ENCODE peak calls at places on chromosome 11, in ten cellular contexts. L is suprapubic skin; X is AG04450; Y is D341Med; U is activated CD8-positive, alpha-beta memory T cell treated with anti-CD3 and anti-CD28 coated beads for 1 hour; M is NCI-H460; F is testis; A is stimulated activated CD4-positive, alpha-beta T cell treated with anti-CD3 and anti-CD28 coated beads, Interleukin-4, amount 100 ng/mL, for 48 hours; T is H54; E is T-helper 2 cell. S is an unnamed sample.

GRCh38 chr11:95322546-95322945 is 91.5 kb upstream of the SESN3 start:
- DNase-seq in M (no peak), U (no peak), E (no peak), Y (no peak), F (no peak), L (no peak), T (no peak), A (no peak), X (no peak), S (no peak)

GRCh38 chr11:84437129-84438123 is 1151.3 kb upstream of the CCDC90B start:
- DNase-seq in M (no peak), T (no peak), U (no peak), E (no peak), F (peak; percentile 43), X (no peak), L (peak; percentile 69), A (no peak), Y (no peak), S (peak; percentile 67)

GRCh38 chr11:17498475-17498874 is 21.8 kb upstream of the ABCC8 start:
- DNase-seq in U (no peak), T (peak; percentile 49), Y (no peak), L (no peak), F (no peak), A (no peak), M (no peak), E (no peak), X (no peak), S (no peak)

GRCh38 chr11:9760180-9760550 is 96.3 kb downstream of the SWAP70 start:
- DNase-seq in L (peak; percentile 95), A (no peak), X (peak; percentile 90), U (no peak), Y (no peak), M (no peak), T (peak; percentile 61), E (no peak), F (peak; percentile 92), S (peak; percentile 89)

GRCh38 chr11:129323896-129324522 is 51.6 kb upstream of the BARX2 start:
- DNase-seq in U (no peak), L (no peak), M (peak; percentile 19), X (no peak), A (no peak), T (no peak), Y (no peak), F (peak; percentile 22), E (no peak), S (no peak)

GRCh38 chr11:76713499-76713898 is 43.0 kb upstream of the LRRC32 start:
- DNase-seq in M (no peak), L (no peak), T (no peak), Y (no peak), E (no peak), U (no peak), X (no peak), A (no peak), F (no peak), S (no peak)

GRCh38 chr11:66363187-66363601 is 8.4 kb downstream of the SLC29A2 start:
- DNase-seq in X (no peak), T (no peak), M (no peak), F (no peak), U (no peak), A (no peak), E (no peak), Y (no peak), L (no peak), S (peak; percentile 36)

GRCh38 chr11:41201156-41201555 is 258.3 kb downstream of the LRRC4C start:
- DNase-seq in X (no peak), E (no peak), U (no peak), F (no peak), M (peak; percentile 48), A (peak; percentile 3), Y (peak; percentile 30), L (no peak), T (no peak), S (peak; percentile 18)

GRCh38 chr11:43756575-43756974 is 76.0 kb downstream of the HSD17B12 start:
- DNase-seq in U (no peak), F (no peak), M (no peak), X (peak; percentile 33), A (no peak), E (no peak), T (no peak), L (no peak), Y (no peak), S (no peak)

GRCh38 chr11:130472434-130472961 is 24.1 kb downstream of the ADAMTS15 start:
- DNase-seq in Y (peak; percentile 7), A (no peak), X (no peak), M (no peak), U (no peak), L (no peak), T (no peak), F (no peak), E (no peak), S (no peak)

GRCh38 chr11:34671946-34672345 is 51.1 kb downstream of the EHF start:
- DNase-seq in E (no peak), F (no peak), X (no peak), U (no peak), L (no peak), T (no peak), A (no peak), Y (no peak), M (no peak), S (no peak)

GRCh38 chr11:20000022-20000392 is 160.3 kb downstream of the DBX1 start:
- DNase-seq in M (no peak), E (no peak), Y (no peak), X (no peak), U (no peak), F (no peak), A (no peak), T (no peak), L (no peak), S (no peak)

GRCh38 chr11:77046060-77046501 is 11.9 kb downstream of the B3GNT6 start:
- DNase-seq in X (no peak), M (no peak), L (no peak), Y (peak; percentile 91), E (peak; percentile 35), F (peak; percentile 69), U (peak; percentile 37), A (peak; percentile 52), T (no peak), S (peak; percentile 47)

GRCh38 chr11:111086058-111086457 is 159.5 kb upstream of the POU2AF2 start:
- DNase-seq in X (no peak), Y (no peak), U (no peak), F (no peak), L (no peak), E (no peak), M (no peak), A (no peak), T (no peak), S (no peak)

GRCh38 chr11:1195690-1196515 is 27.0 kb upstream of the MUC5B start:
- DNase-seq in F (no peak), M (no peak), T (no peak), X (no peak), U (no peak), A (no peak), E (no peak), Y (peak; percentile 14), L (peak; percentile 70), S (no peak)

GRCh38 chr11:119513141-119513805 is 90.3 kb upstream of the THY1 start:
- DNase-seq in L (no peak), A (no peak), E (no peak), T (no peak), X (no peak), Y (peak; percentile 79), M (no peak), U (no peak), F (no peak), S (no peak)

GRCh38 chr11:130001491-130002351 is 914 bp downstream of the PRDM10 start:
- DNase-seq in Y (peak; percentile 68), M (no peak), E (peak; percentile 22), T (peak; percentile 10), L (peak; percentile 81), U (no peak), X (no peak), F (peak; percentile 56), A (peak; percentile 30), S (peak; percentile 44)

S was measured in thyroid gland.